ENCODE peak calls at places on chromosomes 12 and 14, in nine cellular contexts. K, L, A, M, N, I, W, D and B are unnamed samples.

GRCh38 chr12:83971781-83972180 is 940.8 kb downstream of the SLC6A15 start:
- DNase-seq in K (no peak), L (no peak), A (no peak), M (no peak), N (no peak), I (no peak), W (no peak), D (no peak), B (no peak)

GRCh38 chr12:113906411-113907200 is 59.5 kb downstream of the RBM19 start:
- DNase-seq in K (no peak), L (no peak), A (no peak), M (no peak), N (no peak), I (no peak), W (no peak), D (peak), B (no peak)

GRCh38 chr14:52031781-52032180 is 37.1 kb downstream of the NID2 start:
- DNase-seq in K (no peak), L (no peak), A (no peak), M (no peak), N (no peak), I (peak), W (peak), D (no peak), B (no peak)

GRCh38 chr12:50597200-50598195 is 92.7 kb downstream of the DIP2B start:
- DNase-seq in K (no peak), L (no peak), A (no peak), M (no peak), N (no peak), I (no peak), W (peak), D (no peak), B (peak)

GRCh38 chr14:75577724-75578098 is 709 bp upstream of the FLVCR2 start:
- DNase-seq in K (peak), L (peak), A (peak), M (peak), N (peak), I (peak), W (peak), D (no peak), B (peak)

GRCh38 chr12:109738878-109739665 is 25.4 kb downstream of the FAM222A start:
- DNase-seq in K (no peak), L (no peak), A (peak), M (no peak), N (peak), I (peak), W (peak), D (peak), B (no peak)

GRCh38 chr12:100573499-100574261 is at the start of gene GAS2L3:
- DNase-seq in K (peak), L (peak), A (peak), M (peak), N (peak), I (peak), W (peak), D (peak), B (peak)

GRCh38 chr12:121697093-121697698 is 15.4 kb upstream of the TMEM120B start:
- DNase-seq in K (peak), L (peak), A (no peak), M (no peak), N (peak), I (no peak), W (peak), D (no peak), B (no peak)

GRCh38 chr12:47717443-47718193 is 7.7 kb downstream of the ENDOU start:
- DNase-seq in K (peak), L (peak), A (peak), M (peak), N (peak), I (peak), W (peak), D (no peak), B (peak)

GRCh38 chr14:78403278-78403815 is 233.2 kb downstream of the NRXN3 start:
- DNase-seq in K (peak), L (no peak), A (no peak), M (no peak), N (peak), I (no peak), W (no peak), D (no peak), B (no peak)

GRCh38 chr14:55781046-55781445 is 201.0 kb downstream of the KTN1 start:
- DNase-seq in K (no peak), L (no peak), A (no peak), M (no peak), N (no peak), I (no peak), W (no peak), D (no peak), B (no peak)

GRCh38 chr14:31263485-31264133 is 56.0 kb upstream of the HECTD1 start:
- DNase-seq in K (no peak), L (no peak), A (no peak), M (peak), N (peak), I (peak), W (peak), D (no peak), B (no peak)

GRCh38 chr12:31215521-31216232 is 110.3 kb downstream of the SINHCAF start:
- DNase-seq in K (peak), L (no peak), A (no peak), M (no peak), N (peak), I (no peak), W (no peak), D (peak), B (no peak)

GRCh38 chr12:25861226-25861625 is 97.3 kb upstream of the RASSF8 start:
- DNase-seq in K (no peak), L (no peak), A (no peak), M (no peak), N (no peak), I (no peak), W (no peak), D (no peak), B (no peak)